ENCODE peak calls at places on chromosomes 3 and 15, in eight cellular contexts. A, W, V, F, E, X, G and O are unnamed samples.
A peak's percentile ranks its signal among the peaks of the same experiment; 100 is the strongest.

GRCh38 chr3:129161860-129162271 is 1.0 kb upstream of the ISY1 start:
- DNase-seq in A (peak; percentile 75), W (peak; percentile 8), V (no peak), F (no peak), E (no peak), X (peak; percentile 21), G (no peak), O (peak; percentile 66)

GRCh38 chr3:125395091-125395490 is 20.0 kb upstream of the ZNF148 start:
- DNase-seq in A (no peak), W (no peak), V (no peak), F (no peak), E (no peak), X (no peak), G (no peak), O (no peak)

GRCh38 chr3:14124223-14124614 is 451 bp downstream of the CHCHD4 start:
- DNase-seq in A (peak; percentile 80), W (no peak), V (no peak), F (no peak), E (peak; percentile 93), X (peak; percentile 66), G (peak; percentile 44), O (peak; percentile 86)

GRCh38 chr3:33869977-33870376 is 71.5 kb downstream of the PDCD6IP start:
- DNase-seq in A (no peak), W (no peak), V (no peak), F (no peak), E (no peak), X (no peak), G (no peak), O (no peak)

GRCh38 chr3:9855594-9855993 is 11.8 kb upstream of the RPUSD3 start:
- DNase-seq in A (no peak), W (no peak), V (no peak), F (no peak), E (no peak), X (no peak), G (no peak), O (no peak)

GRCh38 chr3:86774082-86774691 is 216.8 kb downstream of the VGLL3 start:
- DNase-seq in A (no peak), W (peak; percentile 58), V (no peak), F (no peak), E (no peak), X (peak; percentile 65), G (peak; percentile 65), O (no peak)

GRCh38 chr15:42157981-42158765 is 1.7 kb upstream of the PLA2G4F start:
- DNase-seq in A (no peak), W (peak; percentile 80), V (no peak), F (peak; percentile 62), E (no peak), X (peak; percentile 68), G (peak; percentile 87), O (no peak)

GRCh38 chr15:69718916-69719315 is 266.3 kb downstream of the RPLP1 start:
- DNase-seq in A (no peak), W (no peak), V (no peak), F (no peak), E (no peak), X (peak; percentile 12), G (no peak), O (no peak)

GRCh38 chr15:57171414-57171813 is 204.9 kb upstream of the CGNL1 start:
- DNase-seq in A (no peak), W (peak; percentile 9), V (no peak), F (no peak), E (no peak), X (no peak), G (peak; percentile 48), O (no peak)

GRCh38 chr15:57160823-57161560 is 215.3 kb upstream of the CGNL1 start:
- DNase-seq in A (no peak), W (peak; percentile 88), V (no peak), F (no peak), E (no peak), X (no peak), G (peak; percentile 64), O (no peak)

GRCh38 chr15:57169643-57170042 is 206.7 kb upstream of the CGNL1 start:
- DNase-seq in A (no peak), W (no peak), V (no peak), F (no peak), E (no peak), X (no peak), G (no peak), O (no peak)

GRCh38 chr15:57167821-57168395 is 208.4 kb upstream of the CGNL1 start:
- DNase-seq in A (no peak), W (no peak), V (no peak), F (no peak), E (no peak), X (peak; percentile 47), G (no peak), O (no peak)

GRCh38 chr15:57165992-57166391 is 210.3 kb upstream of the CGNL1 start:
- DNase-seq in A (no peak), W (peak; percentile 59), V (no peak), F (no peak), E (no peak), X (peak; percentile 69), G (peak; percentile 47), O (no peak)
- TF ChIP-seq CTCF in A (no peak), W (no peak), V (no peak), F (no peak), E (no peak), X (no peak), G (no peak), O (no peak)

GRCh38 chr3:40713795-40714194 is 189.0 kb downstream of the ZNF621 start:
- DNase-seq in A (peak; percentile 55), W (no peak), V (peak; percentile 6), F (no peak), E (no peak), X (no peak), G (no peak), O (no peak)
- H3K4me3 ChIP-seq in A (no peak overlapping the region), W (no peak overlapping the region), V (no peak overlapping the region), F (no peak overlapping the region), E (no peak overlapping the region), X (no peak overlapping the region), G (no peak overlapping the region), O (no peak overlapping the region)

GRCh38 chr3:100813828-100814227 is 104.5 kb downstream of the TFG start:
- DNase-seq in A (no peak), W (peak; percentile 10), V (no peak), F (no peak), E (no peak), X (no peak), G (no peak), O (no peak)

GRCh38 chr3:100815583-100815982 is 106.3 kb downstream of the TFG start:
- DNase-seq in A (no peak), W (no peak), V (no peak), F (no peak), E (no peak), X (no peak), G (no peak), O (no peak)

GRCh38 chr3:100811779-100812507 is 102.6 kb downstream of the TFG start:
- DNase-seq in A (no peak), W (no peak), V (no peak), F (no peak), E (no peak), X (no peak), G (no peak), O (no peak)

GRCh38 chr3:100810671-100811070 is 101.4 kb downstream of the TFG start:
- DNase-seq in A (no peak), W (peak; percentile 89), V (no peak), F (no peak), E (no peak), X (peak; percentile 52), G (peak; percentile 68), O (no peak)
- TF ChIP-seq CTCF in A (no peak), W (no peak), V (no peak), F (no peak), E (no peak), X (no peak), G (no peak), O (no peak)

DNA sequence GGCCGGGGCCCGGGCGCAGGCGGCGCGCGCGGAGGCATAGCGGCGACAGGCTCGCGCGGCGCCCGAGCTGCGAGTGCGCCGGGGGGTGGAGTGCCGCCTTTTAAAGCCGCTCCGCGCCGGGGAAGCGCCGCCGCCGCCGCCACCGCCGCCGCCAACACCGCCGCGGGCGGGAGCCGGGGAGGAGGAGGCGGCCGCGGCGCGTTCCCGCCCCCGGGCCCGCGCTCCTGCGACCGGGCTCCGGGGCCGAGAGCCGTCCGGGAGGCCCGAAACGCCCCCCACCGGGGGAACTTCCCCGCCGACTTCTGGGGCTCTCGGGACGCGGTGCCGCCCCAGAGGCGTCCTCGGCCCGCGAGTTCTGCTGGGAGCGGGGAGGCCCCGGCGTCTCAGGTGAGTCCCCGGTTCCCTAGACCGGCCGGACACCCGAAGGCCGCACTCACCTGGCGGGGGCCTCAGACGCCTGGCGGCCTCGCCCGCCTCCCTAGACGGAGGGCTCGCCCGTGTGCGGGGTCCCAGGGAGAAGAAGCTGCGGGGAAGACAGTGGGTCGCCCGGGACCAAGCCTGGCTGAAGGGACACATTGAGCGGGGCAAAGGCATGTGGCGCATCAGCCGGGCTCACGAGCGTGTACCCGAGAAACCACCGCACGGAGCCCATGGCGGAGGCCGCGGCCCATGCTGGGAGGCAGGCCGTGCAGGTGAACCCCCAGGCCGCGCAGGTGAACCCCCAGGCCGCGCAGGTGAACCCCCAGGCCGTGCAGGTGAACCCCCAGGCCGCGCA is at the start of gene PCSK6:
- DNase-seq in A (peak; percentile 72), W (no peak), V (no peak), F (peak; percentile 58), E (no peak), X (peak; percentile 28), G (no peak), O (peak; percentile 80)
- H3K4me3 ChIP-seq in A (peak within 1 kb of the TSS; percentile 23), W (no peak within 1 kb of the TSS), V (no peak within 1 kb of the TSS), F (peak within 1 kb of the TSS; percentile 47), E (peak within 1 kb of the TSS; percentile 48), X (peak within 1 kb of the TSS; percentile 35), G (no peak within 1 kb of the TSS), O (peak within 1 kb of the TSS; percentile 64)

GRCh38 chr3:74347563-74348268 is 266.7 kb downstream of the CNTN3 start:
- DNase-seq in A (no peak), W (no peak), V (no peak), F (no peak), E (no peak), X (no peak), G (no peak), O (no peak)

GRCh38 chr3:74338998-74339397 is 275.5 kb downstream of the CNTN3 start:
- DNase-seq in A (no peak), W (no peak), V (no peak), F (no peak), E (no peak), X (no peak), G (no peak), O (no peak)

GRCh38 chr3:74344865-74345264 is 269.6 kb downstream of the CNTN3 start:
- DNase-seq in A (no peak), W (no peak), V (no peak), F (no peak), E (no peak), X (no peak), G (peak; percentile 7), O (no peak)

GRCh38 chr3:74348421-74348820 is 266.0 kb downstream of the CNTN3 start:
- DNase-seq in A (no peak), W (no peak), V (no peak), F (no peak), E (no peak), X (no peak), G (no peak), O (no peak)

DNA sequence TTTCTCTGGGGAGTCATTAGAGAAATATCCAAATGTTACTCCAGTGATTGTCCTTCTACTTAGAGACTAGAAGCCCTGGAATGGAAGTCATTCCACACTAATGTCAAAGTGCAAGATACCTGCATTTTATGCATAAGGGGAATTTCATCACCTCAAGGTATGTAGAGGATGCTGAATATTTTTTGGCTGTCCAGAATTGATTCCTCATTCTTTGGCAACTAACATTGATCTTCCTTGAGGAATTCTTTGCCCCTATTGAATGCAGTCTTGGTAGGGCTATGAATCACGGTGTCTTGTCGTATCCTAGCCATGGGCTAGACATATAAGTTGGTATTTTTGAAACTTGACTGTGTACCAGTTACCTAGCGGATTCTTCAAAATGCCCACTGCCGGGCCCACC is 271.1 kb downstream of the CNTN3 start:
- DNase-seq in A (no peak), W (no peak), V (no peak), F (no peak), E (no peak), X (no peak), G (no peak), O (no peak)
- TF ChIP-seq CTCF in A (no peak), W (no peak), V (no peak), F (no peak), E (no peak), X (no peak), G (no peak), O (no peak)